ENCODE peak calls at places on chromosomes 2 and 18, in ten cellular contexts. K, R, O, M, N, Y, V, U, Z and D are unnamed samples.

GRCh38 chr2:10331033-10331701 is 28.5 kb downstream of the HPCAL1 start:
- DNase-seq in K (no peak), R (peak; percentile 70), O (peak; percentile 58), M (peak; percentile 36), N (peak; percentile 50), Y (peak; percentile 89), V (no peak), U (no peak), Z (no peak), D (no peak)

GRCh38 chr2:217434183-217434620 is 568.6 kb downstream of the TNS1 start:
- DNase-seq in K (peak; percentile 90), R (peak; percentile 7), O (peak; percentile 63), M (peak; percentile 71), N (peak; percentile 89), Y (peak; percentile 97), V (peak; percentile 70), U (peak; percentile 99), Z (peak; percentile 82), D (peak; percentile 79)

GRCh38 chr2:65227035-65227470 is 578 bp upstream of the ACTR2 start:
- DNase-seq in K (no peak), R (peak; percentile 58), O (no peak), M (no peak), N (peak; percentile 27), Y (peak; percentile 62), V (no peak), U (no peak), Z (no peak), D (peak; percentile 72)

GRCh38 chr2:162888641-162889040 is 50.1 kb upstream of the KCNH7 start:
- DNase-seq in K (no peak), R (no peak), O (no peak), M (no peak), N (no peak), Y (peak; percentile 18), V (no peak), U (no peak), Z (no peak), D (no peak)

GRCh38 chr2:36455011-36455410 is 99.4 kb downstream of the CRIM1 start:
- DNase-seq in K (no peak), R (no peak), O (no peak), M (no peak), N (no peak), Y (no peak), V (no peak), U (no peak), Z (no peak), D (no peak)

GRCh38 chr2:101500175-101500574 is 25.3 kb upstream of the RFX8 start:
- DNase-seq in K (no peak), R (no peak), O (no peak), M (no peak), N (no peak), Y (peak; percentile 40), V (no peak), U (peak; percentile 74), Z (no peak), D (no peak)

GRCh38 chr2:136363470-136363869 is 245.5 kb upstream of the CXCR4 start:
- DNase-seq in K (no peak), R (no peak), O (no peak), M (no peak), N (no peak), Y (no peak), V (no peak), U (no peak), Z (no peak), D (no peak)

GRCh38 chr2:47014564-47015051 is 99.0 kb upstream of the MCFD2 start:
- DNase-seq in K (no peak), R (no peak), O (no peak), M (no peak), N (no peak), Y (no peak), V (no peak), U (no peak), Z (no peak), D (no peak)

GRCh38 chr2:189762229-189762550 is 402 bp downstream of the OSGEPL1 start:
- DNase-seq in K (no peak), R (no peak), O (no peak), M (no peak), N (no peak), Y (no peak), V (no peak), U (no peak), Z (no peak), D (no peak)

GRCh38 chr2:189762551-189763298 is at the start of gene OSGEPL1:
- DNase-seq in K (peak; percentile 93), R (peak; percentile 96), O (peak; percentile 77), M (peak; percentile 60), N (peak; percentile 98), Y (peak; percentile 95), V (peak; percentile 81), U (peak; percentile 90), Z (peak; percentile 81), D (peak; percentile 98)

DNA sequence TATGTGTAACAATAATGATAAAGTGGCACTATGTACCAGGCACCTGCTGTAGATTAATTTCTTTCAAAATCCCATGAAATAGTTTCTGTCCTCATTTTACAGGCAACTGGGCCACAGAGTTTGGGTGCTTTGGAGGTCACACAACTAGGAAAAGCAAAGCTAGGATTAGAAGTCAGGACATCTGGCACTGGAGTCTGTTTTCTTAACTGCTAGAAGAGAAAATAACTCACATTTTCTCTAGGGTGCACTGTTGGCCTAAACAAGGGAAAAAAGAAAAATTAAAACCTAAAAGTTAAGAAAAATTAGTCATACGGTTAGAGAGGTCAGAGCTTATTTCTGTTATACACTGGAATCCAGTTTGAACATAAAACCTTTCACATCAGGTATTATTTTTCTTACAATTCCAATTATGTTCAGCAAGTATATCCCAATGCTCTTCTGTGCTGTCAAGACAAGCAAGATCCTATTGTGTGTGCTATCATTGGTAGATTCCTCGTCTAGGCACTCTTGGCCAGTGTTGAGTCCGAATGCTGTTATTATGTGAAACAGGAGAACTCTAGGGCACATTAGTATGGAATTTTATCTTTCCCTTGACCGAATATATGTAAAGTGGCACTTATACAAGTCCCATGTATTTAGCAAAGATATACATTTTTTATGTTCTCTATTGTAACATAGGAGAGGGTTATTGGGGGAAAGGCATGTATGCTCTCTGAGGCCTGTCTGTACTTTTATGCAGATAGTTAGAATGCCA is 1.5 kb upstream of the OSGEPL1 start:
- DNase-seq in K (no peak), R (peak; percentile 28), O (no peak), M (no peak), N (peak; percentile 7), Y (peak; percentile 60), V (no peak), U (peak; percentile 46), Z (no peak), D (no peak)
- H3K4me3 ChIP-seq in K (peak overlapping the region; percentile 70), R (peak overlapping the region; percentile 82), O (no peak overlapping the region), M (peak overlapping the region; percentile 95), N (peak overlapping the region; percentile 75), Y (peak overlapping the region; percentile 91), V (peak overlapping the region; percentile 77), U (no peak overlapping the region), Z (no peak overlapping the region), D (peak overlapping the region; percentile 97)

GRCh38 chr2:173446722-173447121 is 92.0 kb downstream of the CDCA7 start:
- DNase-seq in K (no peak), R (no peak), O (no peak), M (no peak), N (no peak), Y (no peak), V (no peak), U (peak; percentile 3), Z (no peak), D (no peak)

GRCh38 chr2:173452436-173452835 is 97.8 kb downstream of the CDCA7 start:
- DNase-seq in K (peak; percentile 93), R (no peak), O (no peak), M (no peak), N (no peak), Y (no peak), V (peak; percentile 68), U (no peak), Z (no peak), D (no peak)

GRCh38 chr2:173448938-173449471 is 94.3 kb downstream of the CDCA7 start:
- DNase-seq in K (peak; percentile 91), R (peak; percentile 59), O (peak; percentile 78), M (peak; percentile 73), N (peak; percentile 98), Y (peak; percentile 91), V (peak; percentile 57), U (peak; percentile 73), Z (peak; percentile 77), D (peak; percentile 96)

GRCh38 chr2:173456960-173457359 is 102.3 kb downstream of the CDCA7 start:
- DNase-seq in K (peak; percentile 59), R (no peak), O (no peak), M (no peak), N (peak; percentile 71), Y (no peak), V (no peak), U (no peak), Z (no peak), D (no peak)

DNA sequence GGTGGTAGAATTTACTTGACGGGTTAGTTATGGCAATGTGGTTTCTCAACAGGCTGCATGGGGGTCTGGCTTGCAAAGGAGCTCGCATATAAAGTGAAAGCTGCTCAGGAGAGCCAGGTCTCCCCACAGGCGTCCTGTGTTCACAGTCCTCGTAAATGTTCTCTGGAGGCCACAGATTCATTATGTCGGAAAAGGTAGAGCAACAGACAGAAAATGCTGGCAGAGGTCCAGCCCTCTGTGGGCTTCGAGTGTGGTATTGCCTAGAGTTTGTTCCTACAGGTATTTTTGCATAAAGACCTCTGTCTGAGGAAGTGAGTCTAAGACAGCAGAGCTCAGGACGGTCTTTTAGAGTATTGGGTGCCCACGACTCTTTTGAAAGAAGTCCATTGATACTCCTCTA is 96.5 kb downstream of the CDCA7 start:
- DNase-seq in K (no peak), R (no peak), O (no peak), M (no peak), N (no peak), Y (no peak), V (no peak), U (no peak), Z (no peak), D (no peak)
- H3K4me2 ChIP-seq in K (peak overlapping the region; percentile 80), R (no peak overlapping the region), O (no peak overlapping the region), M (no peak overlapping the region), N (no peak overlapping the region), Y (no peak overlapping the region), V (no peak overlapping the region), U (no peak overlapping the region), Z (no peak overlapping the region), D (peak overlapping the region; percentile 13)

GRCh38 chr18:31636387-31636786 is 44.7 kb downstream of the TTR start:
- DNase-seq in K (no peak), R (no peak), O (no peak), M (no peak), N (no peak), Y (no peak), V (no peak), U (no peak), Z (no peak), D (no peak)

GRCh38 chr18:31631526-31631925 is 39.8 kb downstream of the TTR start:
- DNase-seq in K (no peak), R (no peak), O (no peak), M (no peak), N (no peak), Y (no peak), V (no peak), U (no peak), Z (no peak), D (no peak)

GRCh38 chr18:31634331-31634713 is 42.6 kb downstream of the TTR start:
- DNase-seq in K (no peak), R (no peak), O (no peak), M (no peak), N (no peak), Y (no peak), V (no peak), U (no peak), Z (no peak), D (no peak)

GRCh38 chr18:31632356-31632755 is 40.7 kb downstream of the TTR start:
- DNase-seq in K (no peak), R (no peak), O (no peak), M (no peak), N (no peak), Y (no peak), V (no peak), U (no peak), Z (no peak), D (no peak)

GRCh38 chr18:31633416-31634330 is 42.0 kb downstream of the TTR start:
- DNase-seq in K (no peak), R (no peak), O (no peak), M (no peak), N (no peak), Y (no peak), V (no peak), U (no peak), Z (no peak), D (no peak)
- H3K4me1 ChIP-seq in K (no peaks in the 10 kb centered on the region), R (no peaks in the 10 kb centered on the region), O (no peaks in the 10 kb centered on the region), M (no peaks in the 10 kb centered on the region), N (no peaks in the 10 kb centered on the region), Y (no peaks in the 10 kb centered on the region), V (no peaks in the 10 kb centered on the region), U (no peaks in the 10 kb centered on the region), Z (no peaks in the 10 kb centered on the region), D (peaks cover 20% of the 10 kb centered on the region)

DNA sequence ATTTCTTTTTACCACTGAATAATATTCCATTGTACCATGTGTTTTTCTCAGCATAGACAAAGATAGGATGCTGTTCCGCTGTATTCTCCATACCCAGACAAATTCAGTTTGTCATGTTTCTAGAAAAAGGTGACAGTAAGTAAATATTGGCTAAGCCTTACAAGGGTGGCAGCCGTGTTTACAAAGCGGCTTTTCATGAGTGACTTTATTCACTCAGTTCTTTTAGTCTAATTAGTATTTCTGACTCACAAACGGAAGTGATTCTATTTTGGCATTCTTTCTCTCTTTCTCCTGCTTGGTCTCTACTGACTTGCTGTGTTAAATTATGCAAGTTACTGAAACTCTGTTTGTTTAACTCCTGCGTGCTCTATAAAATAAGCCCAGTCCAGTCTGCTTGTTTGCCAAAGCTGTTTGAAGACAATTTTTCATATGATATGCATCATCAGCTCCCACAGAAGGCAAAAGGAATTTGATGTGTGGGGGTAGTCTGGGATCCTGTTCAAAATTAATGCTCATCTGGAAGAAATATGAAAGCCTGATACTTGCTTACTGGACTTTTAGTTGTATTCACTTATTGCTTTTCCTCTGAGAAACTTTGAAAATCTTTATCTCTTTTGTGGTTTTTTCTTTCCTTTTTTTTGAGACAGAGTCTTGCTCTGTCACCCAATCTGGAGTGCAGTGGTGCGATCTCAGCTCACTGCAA is 2.3 kb upstream of the PLEKHH2 start:
- DNase-seq in K (no peak), R (peak; percentile 35), O (no peak), M (peak; percentile 35), N (no peak), Y (peak; percentile 83), V (no peak), U (peak; percentile 89), Z (no peak), D (no peak)
- H3K4me3 ChIP-seq in K (no peak overlapping the region), R (peak overlapping the region; percentile 42), O (no peak overlapping the region), M (peak overlapping the region; percentile 11), N (no peak overlapping the region), Y (peak overlapping the region; percentile 56), V (no peak overlapping the region), U (no peak overlapping the region), Z (no peak overlapping the region), D (no peak overlapping the region)